ENCODE peak calls at places on chromosomes 2 and 18, in five cellular contexts. I is amniotic stem cell; U is activated naive CD4-positive, alpha-beta T cell treated with anti-CD3 and anti-CD28 coated beads for 36 hours; A is chondrocyte; G is D341Med. E is an unnamed sample.

GRCh38 chr18:34595673-34596072 is 114.4 kb upstream of the DTNA start:
- DNase-seq in I (no peak), U (no peak), G (peak), A (no peak), E (no peak)

GRCh38 chr2:159211447-159212396 is 74.8 kb downstream of the WDSUB1 start:
- DNase-seq in I (no peak), U (no peak), A (no peak), G (no peak), E (no peak)

GRCh38 chr2:217393585-217394032 is 533.7 kb upstream of the TNP1 start:
- DNase-seq in A (no peak), I (no peak), U (no peak), G (no peak), E (no peak)

GRCh38 chr2:176582990-176583481 is 313.8 kb downstream of the MTX2 start:
- DNase-seq in U (no peak), A (no peak), G (no peak), I (peak), E (no peak)

GRCh38 chr18:27845897-27846296 is 331.0 kb downstream of the CDH2 start:
- DNase-seq in U (no peak), I (no peak), A (no peak), G (no peak), E (no peak)

GRCh38 chr2:6928452-6928851 is 11.2 kb downstream of the RNF144A start:
- DNase-seq in I (no peak), A (no peak), G (no peak), U (no peak), E (no peak)

GRCh38 chr2:136310005-136310495 is 192.1 kb upstream of the CXCR4 start:
- DNase-seq in G (no peak), U (peak), I (no peak), A (no peak), E (peak)

GRCh38 chr2:102604754-102605153 is 14.6 kb upstream of the SLC9A2 start:
- DNase-seq in U (no peak), A (no peak), I (no peak), G (no peak), E (no peak)

GRCh38 chr2:96819101-96819875 is 3.2 kb downstream of the CNNM3 start:
- DNase-seq in A (no peak), G (no peak), I (no peak), U (no peak), E (no peak)

GRCh38 chr2:149463328-149464002 is 124.1 kb downstream of the MMADHC start:
- DNase-seq in U (no peak), A (no peak), I (no peak), G (no peak), E (no peak)

GRCh38 chr2:11581129-11581796 is 47.4 kb downstream of the GREB1 start:
- DNase-seq in A (no peak), U (no peak), G (no peak), I (no peak), E (no peak)

GRCh38 chr18:60147326-60147725 is 225.2 kb downstream of the MC4R start:
- DNase-seq in I (no peak), A (no peak), G (no peak), U (no peak), E (no peak)

GRCh38 chr2:109057686-109058085 is 68.7 kb upstream of the EDAR start:
- DNase-seq in G (peak), I (no peak), U (peak), A (no peak), E (no peak)

GRCh38 chr18:13247506-13247905 is 28.9 kb downstream of the LDLRAD4 start:
- DNase-seq in I (no peak), A (peak), G (no peak), U (no peak), E (no peak)

GRCh38 chr2:76985387-76986136 is 536.6 kb downstream of the LRRTM4 start:
- DNase-seq in I (no peak), A (no peak), G (no peak), U (no peak), E (no peak)

GRCh38 chr2:9249036-9249800 is 42.6 kb downstream of the ASAP2 start:
- DNase-seq in A (no peak), U (no peak), G (no peak), I (no peak), E (no peak)

GRCh38 chr2:177618270-177619253 is 226.0 kb downstream of the AGPS start:
- DNase-seq in A (peak), I (peak), G (peak), U (peak), E (peak)

GRCh38 chr18:76584414-76585310 is 89.6 kb upstream of the ZNF516 start:
- DNase-seq in I (no peak), G (no peak), A (no peak), U (no peak), E (no peak)

GRCh38 chr2:24642351-24642750 is 150.8 kb downstream of the PTRHD1 start:
- DNase-seq in U (no peak), A (no peak), I (no peak), G (no peak), E (no peak)

GRCh38 chr2:223601932-223602676 is at the start of gene SCG2:
- DNase-seq in A (no peak), G (peak), I (peak), U (peak), E (peak)